ENCODE peak calls at places on chromosomes 7 and 10, in seven cellular contexts. A is A549, Y is SK-N-SH, X is upper lobe of left lung, F is ovary, M is transverse colon, B is sigmoid colon. D is an unnamed sample.
A peak's percentile ranks its signal among the peaks of the same experiment; 100 is the strongest.

GRCh38 chr10:59290448-59290847 is 71.9 kb downstream of the FAM13C start:
- DNase-seq in X (no peak), M (no peak), A (no peak), Y (peak; percentile 7), F (no peak), B (no peak), D (no peak)

GRCh38 chr7:36299223-36299760 is 90.4 kb upstream of the ANLN start:
- DNase-seq in X (no peak), Y (no peak), B (no peak), A (no peak), M (no peak), F (no peak), D (no peak)

GRCh38 chr10:63829020-63829419 is 307.8 kb downstream of the REEP3 start:
- DNase-seq in F (no peak), X (no peak), Y (no peak), A (peak; percentile 2), M (no peak), B (no peak), D (no peak)

GRCh38 chr7:17057143-17057509 is 175.3 kb upstream of the AGR3 start:
- DNase-seq in A (no peak), F (no peak), Y (no peak), B (no peak), X (no peak), M (no peak), D (no peak)

GRCh38 chr10:126609566-126609965 is 60.9 kb downstream of the C10orf90 start:
- DNase-seq in X (no peak), B (no peak), A (no peak), M (no peak), Y (no peak), F (no peak), D (no peak)

GRCh38 chr7:138282997-138283396 is 177.1 kb upstream of the TRIM24 start:
- DNase-seq in Y (no peak), M (no peak), F (no peak), X (no peak), B (no peak), A (no peak), D (no peak)

GRCh38 chr10:104220515-104220914 is 11.6 kb downstream of the CFAP43 start:
- DNase-seq in Y (no peak), F (no peak), B (no peak), A (no peak), X (no peak), M (no peak), D (no peak)

GRCh38 chr10:3782099-3782455 is 2.9 kb downstream of the KLF6 start:
- DNase-seq in M (no peak), A (no peak), F (no peak), X (no peak), B (no peak), Y (no peak), D (no peak)

GRCh38 chr10:70593513-70593890 is 9.0 kb downstream of the PRF1 start:
- DNase-seq in A (no peak), X (peak; percentile 14), F (no peak), Y (no peak), B (no peak), M (no peak), D (no peak)

GRCh38 chr7:129613016-129613337 is 1.5 kb downstream of the NRF1 start:
- DNase-seq in A (no peak), B (no peak), F (no peak), M (no peak), X (no peak), Y (no peak), D (no peak)

GRCh38 chr7:129617607-129618006 is 6.1 kb downstream of the NRF1 start:
- DNase-seq in Y (no peak), X (no peak), A (no peak), B (no peak), M (no peak), F (no peak), D (no peak)

GRCh38 chr7:129617178-129617577 is 5.7 kb downstream of the NRF1 start:
- DNase-seq in A (no peak), M (no peak), X (no peak), F (no peak), B (no peak), Y (no peak), D (no peak)

GRCh38 chr7:129615018-129615417 is 3.5 kb downstream of the NRF1 start:
- DNase-seq in B (no peak), M (no peak), F (no peak), A (no peak), X (no peak), Y (no peak), D (no peak)

DNA sequence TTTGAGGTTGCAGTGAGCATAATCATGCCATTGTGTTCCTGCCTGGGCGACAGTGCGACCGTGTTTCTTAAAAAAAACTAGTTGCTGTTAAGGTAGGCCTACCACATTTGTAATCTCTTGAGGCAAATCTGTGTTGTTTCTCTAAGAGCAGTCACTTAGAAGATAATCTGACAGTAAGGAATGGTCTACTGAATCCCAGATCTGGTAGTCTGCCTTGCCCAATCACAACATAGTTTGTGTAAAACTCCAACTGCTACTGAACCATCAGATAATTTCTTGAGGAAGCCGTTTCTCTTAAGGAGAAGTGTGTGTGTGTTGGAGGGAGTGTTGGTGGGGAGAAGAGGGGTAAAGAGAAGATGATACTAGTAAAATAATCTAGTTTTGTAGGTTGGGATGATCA is 5.0 kb downstream of the NRF1 start:
- DNase-seq in M (no peak), B (no peak), X (no peak), A (no peak), Y (no peak), F (no peak), D (no peak)
- TF ChIP-seq EP300 in M (no peak), B (no peak), X (no peak), A (no peak), Y (no peak), F (no peak), D (no peak)

DNA sequence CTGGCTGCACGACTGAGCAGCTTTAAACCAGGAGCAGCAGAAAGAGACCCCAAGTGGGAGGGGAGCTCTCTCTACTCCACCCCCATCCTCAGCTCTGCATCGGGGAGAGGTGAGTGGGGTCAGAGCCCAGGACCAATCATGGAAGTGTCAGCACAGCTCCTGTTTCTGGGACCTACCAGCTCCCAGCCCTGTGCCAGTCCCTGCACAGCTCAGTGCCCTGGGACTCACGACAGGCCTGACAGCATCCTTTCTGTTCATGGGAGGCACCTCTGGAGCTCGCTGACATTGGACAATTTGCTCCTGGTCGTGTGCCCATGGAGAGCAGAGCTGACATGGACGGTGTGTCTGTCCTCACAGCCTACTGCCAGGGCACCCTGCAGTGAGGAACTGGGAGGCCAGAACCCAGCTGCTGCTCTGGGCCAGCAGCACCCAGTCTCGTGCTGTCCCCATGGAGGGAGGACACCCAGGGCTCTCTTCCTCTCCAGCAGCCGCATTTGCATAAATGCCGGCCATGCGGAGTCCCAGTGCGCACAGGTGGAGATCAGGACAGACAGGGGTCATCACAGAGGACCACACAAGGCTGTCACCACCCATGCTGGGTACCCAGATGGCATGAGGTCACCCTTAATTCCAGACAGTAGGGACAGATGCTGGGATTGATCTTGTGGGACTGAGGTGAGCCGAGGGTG is 45.9 kb upstream of the MSMB start:
- DNase-seq in M (no peak), X (peak; percentile 38), F (no peak), B (no peak), A (no peak), Y (no peak), D (no peak)
- H3K4me1 ChIP-seq in M (peaks cover 5% of the 10 kb centered on the region), X (peaks cover 3% of the 10 kb centered on the region), F (no peaks in the 10 kb centered on the region), B (no peaks in the 10 kb centered on the region), A (no peaks in the 10 kb centered on the region), Y (peaks cover 26% of the 10 kb centered on the region), D (no peaks in the 10 kb centered on the region)

DNA sequence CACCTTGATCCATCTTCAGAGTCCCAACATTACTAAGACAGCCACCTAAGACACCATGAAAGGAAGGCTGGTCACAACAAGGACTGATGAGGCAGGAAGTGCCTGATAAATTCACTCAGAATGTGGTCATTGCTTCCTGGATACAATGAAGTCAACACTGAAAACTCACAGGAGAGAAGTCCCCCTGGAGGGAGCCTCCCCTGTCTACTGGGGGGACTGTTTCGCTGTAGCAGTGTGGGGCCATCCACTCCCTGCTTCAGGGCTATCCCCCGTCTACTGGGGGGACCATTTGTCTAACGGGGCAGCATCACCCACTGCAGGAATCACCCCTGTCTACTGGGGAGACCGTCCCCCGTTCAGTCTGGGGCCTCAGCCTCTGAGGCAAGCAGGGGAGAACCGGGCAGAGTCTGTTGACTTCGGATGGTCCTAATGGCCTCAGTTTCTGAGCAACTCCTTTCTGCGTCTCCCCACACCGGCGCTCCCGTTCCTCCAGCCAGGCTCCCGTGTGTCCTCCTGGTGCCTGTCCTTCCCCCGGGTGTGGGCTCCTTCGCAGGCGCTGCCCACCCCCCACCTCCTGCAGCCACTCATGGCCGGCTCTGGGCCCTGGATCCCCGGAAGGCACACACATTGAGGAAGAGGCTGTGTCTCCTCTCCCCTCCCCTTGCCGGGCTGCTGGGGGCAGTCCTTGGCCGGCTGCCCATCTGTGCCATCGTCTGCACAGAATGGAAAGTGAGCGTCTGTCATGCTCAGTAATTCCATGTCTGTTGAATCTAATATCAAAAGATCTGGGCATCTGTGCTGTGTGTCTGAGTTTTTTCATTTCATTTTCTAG is 59.9 kb upstream of the DNAJB6 start:
- DNase-seq in A (no peak), M (no peak), B (peak; percentile 53), X (no peak), F (no peak), Y (peak; percentile 100), D (no peak)
- H3K27ac ChIP-seq in A (no peak overlapping the region), M (no peak overlapping the region), B (no peak overlapping the region), X (no peak overlapping the region), F (no peak overlapping the region), Y (peak overlapping the region; percentile 86), D (peak overlapping the region; percentile 35)

GRCh38 chr10:17086865-17087264 is 42.7 kb downstream of the CUBN start:
- DNase-seq in F (no peak), B (no peak), Y (no peak), X (no peak), A (no peak), M (no peak), D (no peak)
- TF ChIP-seq EP300 in F (no peak), B (no peak), Y (no peak), X (no peak), A (no peak), M (no peak), D (no peak)

GRCh38 chr7:34100661-34101060 is 195.3 kb downstream of the BMPER start:
- DNase-seq in Y (no peak), X (no peak), A (no peak), F (no peak), B (no peak), M (no peak), D (no peak)
- H3K4me1 ChIP-seq in Y (no peaks in the 10 kb centered on the region), X (no peaks in the 10 kb centered on the region), A (peaks cover 9% of the 10 kb centered on the region), F (peaks cover 8% of the 10 kb centered on the region), B (no peaks in the 10 kb centered on the region), M (no peaks in the 10 kb centered on the region), D (no peaks in the 10 kb centered on the region)

DNA sequence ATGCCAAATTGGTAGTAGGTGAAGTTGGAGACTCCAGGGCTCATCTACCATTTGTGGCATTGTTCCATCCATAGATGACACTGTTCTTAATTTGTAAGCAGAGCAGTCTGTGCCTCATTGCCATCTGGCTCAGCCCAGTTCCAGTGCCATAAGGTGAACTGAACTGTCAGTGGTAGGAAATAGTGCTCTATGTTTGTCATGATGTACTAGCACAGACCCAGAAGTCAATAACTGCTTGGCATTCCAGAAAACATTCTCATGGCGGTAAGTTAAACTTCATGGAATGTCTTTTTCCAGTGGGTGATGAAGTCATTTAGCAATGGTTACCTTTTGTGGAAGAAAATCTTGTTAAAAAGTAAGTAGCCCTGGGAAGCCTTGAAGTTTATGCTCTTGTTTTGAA is 302.7 kb downstream of the SUGCT start:
- DNase-seq in M (no peak), Y (no peak), F (no peak), B (no peak), X (no peak), A (peak; percentile 19), D (no peak)
- H3K27ac ChIP-seq in M (peak overlapping the region; percentile 0), Y (peak overlapping the region; percentile 90), F (no peak overlapping the region), B (peak overlapping the region; percentile 71), X (no peak overlapping the region), A (no peak overlapping the region), D (no peak overlapping the region)

D was measured in suprapubic skin.